ENCODE peak calls at places on chromosomes 2 and 18, in six cellular contexts. O, Z, H, K, X and Y are unnamed samples.

GRCh38 chr2:65754219-65754618 is 321.8 kb upstream of the SPRED2 start:
- DNase-seq in X (no peak), H (no peak), K (no peak), O (peak; percentile 59), Z (no peak), Y (no peak)

GRCh38 chr2:85597241-85597640 is 1.7 kb downstream of the RNF181 start:
- DNase-seq in H (no peak), O (no peak), X (no peak), Z (no peak), K (no peak), Y (no peak)

GRCh38 chr18:32081881-32082280 is 9.8 kb upstream of the RNF138 start:
- DNase-seq in Z (no peak), X (no peak), K (no peak), O (no peak), H (no peak), Y (no peak)

GRCh38 chr2:149393647-149394046 is 63.3 kb downstream of the LYPD6 start:
- DNase-seq in H (no peak), Z (no peak), O (no peak), X (no peak), K (no peak), Y (no peak)

GRCh38 chr2:120177011-120177621 is 46.1 kb downstream of the TMEM185B start:
- DNase-seq in K (peak; percentile 67), Z (no peak), H (peak; percentile 85), O (peak; percentile 95), X (no peak), Y (peak; percentile 63)

GRCh38 chr2:197309369-197310231 is 980 bp downstream of the ANKRD44 start:
- DNase-seq in H (peak; percentile 54), K (peak; percentile 29), Z (no peak), X (no peak), O (no peak), Y (no peak)

GRCh38 chr2:223829128-223829527 is 8.3 kb downstream of the AP1S3 start:
- DNase-seq in O (no peak), X (no peak), H (no peak), K (no peak), Z (no peak), Y (no peak)

GRCh38 chr2:151063271-151063670 is 198.4 kb downstream of the RBM43 start:
- DNase-seq in X (peak; percentile 30), O (peak; percentile 90), K (no peak), H (no peak), Z (peak; percentile 78), Y (no peak)

GRCh38 chr2:174836345-174836999 is 72.2 kb upstream of the CHRNA1 start:
- DNase-seq in O (peak; percentile 90), H (no peak), X (peak; percentile 95), K (no peak), Z (no peak), Y (no peak)

GRCh38 chr2:108877506-108877905 is 90.9 kb downstream of the CCDC138 start:
- DNase-seq in H (no peak), O (no peak), K (no peak), Z (no peak), X (no peak), Y (no peak)

GRCh38 chr2:237132799-237133198 is 47.1 kb downstream of the COPS8 start:
- DNase-seq in H (peak; percentile 20), Z (no peak), X (no peak), O (no peak), K (no peak), Y (no peak)

GRCh38 chr2:57516740-57517340 is 529.8 kb upstream of the VRK2 start:
- DNase-seq in K (no peak), X (peak; percentile 48), O (peak; percentile 56), Z (peak; percentile 57), H (no peak), Y (no peak)

GRCh38 chr2:149027602-149028250 is 10.8 kb upstream of the LYPD6B start:
- DNase-seq in O (peak; percentile 98), Z (no peak), H (no peak), X (no peak), K (no peak), Y (no peak)

GRCh38 chr2:136175868-136176267 is 57.9 kb upstream of the CXCR4 start:
- DNase-seq in K (no peak), O (no peak), H (no peak), X (no peak), Z (no peak), Y (no peak)

GRCh38 chr2:175605989-175606841 is 395.9 kb downstream of the LNPK start:
- DNase-seq in O (peak; percentile 49), X (no peak), Z (peak; percentile 76), H (no peak), K (no peak), Y (no peak)

GRCh38 chr2:34070196-34070595 is 471.1 kb upstream of the FAM98A start:
- DNase-seq in Z (no peak), K (no peak), X (no peak), H (no peak), O (no peak), Y (no peak)

GRCh38 chr2:236993799-236994198 is 91.9 kb upstream of the COPS8 start:
- DNase-seq in Z (no peak), H (no peak), K (no peak), O (no peak), X (no peak), Y (no peak)

GRCh38 chr2:29950432-29950943 is 29.1 kb upstream of the ALK start:
- DNase-seq in H (no peak), K (no peak), X (no peak), Z (no peak), O (peak; percentile 3), Y (no peak)